ENCODE peak calls at places on chromosome 13, in four cellular contexts. V is fibroblast of mammary gland, U is mucosa of descending colon, W is heart left ventricle. B is an unnamed sample.

GRCh38 chr13:18936104-18936503 is 245.5 kb downstream of the TUBA3C start:
- DNase-seq in U (no peak), W (no peak), V (no peak), B (no peak)

GRCh38 chr13:89465366-89465765 is 1794.2 kb downstream of the SLITRK5 start:
- DNase-seq in V (peak), W (no peak), U (no peak), B (no peak)

GRCh38 chr13:40389081-40389641 is 277.3 kb downstream of the FOXO1 start:
- DNase-seq in W (no peak), V (no peak), U (no peak), B (no peak)

GRCh38 chr13:106230450-106230849 is 305.0 kb downstream of the EFNB2 start:
- DNase-seq in V (peak), U (no peak), W (no peak), B (no peak)

GRCh38 chr13:113846639-113847318 is 17.1 kb downstream of the GAS6 start:
- DNase-seq in W (no peak), V (no peak), U (no peak), B (peak)

GRCh38 chr13:41614671-41615519 is 157.5 kb downstream of the RGCC start:
- DNase-seq in V (peak), U (no peak), W (no peak), B (no peak)

GRCh38 chr13:52711277-52711676 is 28.3 kb downstream of the CNMD start:
- DNase-seq in W (no peak), V (no peak), U (no peak), B (no peak)

GRCh38 chr13:43297967-43298366 is 274.6 kb downstream of the DNAJC15 start:
- DNase-seq in W (no peak), U (no peak), V (no peak), B (no peak)

GRCh38 chr13:73096173-73097117 is 37.6 kb downstream of the KLF5 start:
- DNase-seq in U (no peak), W (no peak), V (peak), B (no peak)

GRCh38 chr13:70189981-70190380 is 81.7 kb upstream of the KLHL1 start:
- DNase-seq in W (no peak), V (no peak), U (no peak), B (no peak)

GRCh38 chr13:94609196-94609595 is 7.5 kb downstream of the GPR180 start:
- DNase-seq in W (no peak), U (no peak), V (no peak), B (no peak)

GRCh38 chr13:111415765-111416164 is 95.3 kb downstream of the TEX29 start:
- DNase-seq in U (no peak), V (no peak), W (no peak), B (no peak)

GRCh38 chr13:73876323-73876722 is 257.9 kb downstream of the KLF12 start:
- DNase-seq in W (peak), V (peak), U (no peak), B (no peak)

GRCh38 chr13:39931505-39931904 is 276.0 kb downstream of the COG6 start:
- DNase-seq in W (no peak), V (no peak), U (no peak), B (no peak)

GRCh38 chr13:71828564-71828963 is 38.4 kb downstream of the DACH1 start:
- DNase-seq in W (no peak), V (no peak), U (no peak), B (no peak)

GRCh38 chr13:113820813-113821651 is 42.8 kb downstream of the GAS6 start:
- DNase-seq in V (peak), U (peak), W (peak), B (peak)

GRCh38 chr13:28000567-28000966 is 12.1 kb upstream of the URAD start:
- DNase-seq in V (no peak), W (no peak), U (no peak), B (no peak)

GRCh38 chr13:36872621-36873020 is 47.4 kb downstream of the SMAD9 start:
- DNase-seq in U (peak), V (no peak), W (peak), B (no peak)

GRCh38 chr13:36880961-36881360 is 39.1 kb downstream of the SMAD9 start:
- DNase-seq in W (no peak), U (no peak), V (peak), B (no peak)

GRCh38 chr13:87696458-87696857 is 25.3 kb downstream of the SLITRK5 start:
- DNase-seq in W (no peak), U (no peak), V (no peak), B (no peak)

GRCh38 chr13:76663941-76664340 is 222.3 kb downstream of the KCTD12 start:
- DNase-seq in U (no peak), W (no peak), V (peak), B (no peak)

GRCh38 chr13:98143601-98144500 is 957 bp downstream of the FARP1 start:
- DNase-seq in V (peak), W (peak), U (peak), B (peak)
- H3K4me3 ChIP-seq in V (peak), W (peak), U (peak), B (peak)

DNA sequence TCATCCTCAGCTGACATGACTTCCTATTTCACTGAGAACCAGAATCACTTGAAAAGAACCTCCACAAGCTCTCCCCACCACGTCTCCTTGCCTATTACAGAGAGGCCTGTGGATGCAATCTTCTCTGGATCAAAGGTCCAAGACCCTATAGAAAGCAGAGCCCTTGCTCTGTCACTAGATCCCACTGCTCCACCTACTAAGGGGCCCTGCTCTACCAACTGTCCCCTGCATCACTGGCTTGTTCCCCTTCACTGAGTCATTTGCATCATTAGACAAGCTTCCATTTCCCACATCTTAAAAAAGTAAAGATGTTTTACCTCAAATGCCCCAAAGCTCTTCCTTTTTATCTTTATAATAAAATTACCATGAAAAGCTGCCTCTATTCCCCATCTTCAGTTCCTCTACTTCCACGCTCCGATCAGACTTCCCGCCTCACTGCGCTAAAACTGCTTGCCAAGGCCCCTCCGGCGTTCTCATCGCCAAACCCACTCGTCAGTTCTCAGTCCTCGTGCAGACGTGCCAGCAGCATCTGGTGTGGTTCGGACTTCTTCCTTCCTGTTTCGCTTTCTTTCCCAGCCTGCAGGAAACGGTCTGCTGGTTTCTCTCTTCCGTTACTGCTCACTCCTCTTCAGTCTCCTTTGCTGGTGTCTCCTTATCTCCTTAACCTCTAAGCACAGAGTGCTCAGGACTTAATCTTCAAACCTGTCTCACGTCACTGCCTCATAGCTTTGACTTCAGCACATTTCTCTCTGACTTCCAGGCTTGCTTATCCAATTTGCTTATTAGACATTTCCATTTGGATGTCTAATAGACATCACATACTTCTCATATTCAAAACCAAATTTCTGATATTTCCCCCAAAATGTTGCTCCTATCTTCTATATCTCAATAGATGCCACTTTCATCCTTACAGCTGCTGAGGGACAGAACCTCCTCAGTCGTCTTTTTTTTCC is 40.5 kb downstream of the RCBTB2 start:
- DNase-seq in U (peak), V (peak), W (peak), B (peak)
- H3K4me3 ChIP-seq in U (no peak), V (no peak), W (peak), B (no peak)

GRCh38 chr13:78607409-78608253 is 4.3 kb upstream of the POU4F1 start:
- DNase-seq in W (no peak), U (no peak), V (no peak), B (no peak)
- H3K4me3 ChIP-seq in W (peak), U (no peak), V (no peak), B (no peak)

GRCh38 chr13:97880298-97880675 is 73.2 kb upstream of the IPO5 start:
- DNase-seq in U (no peak), V (no peak), W (no peak), B (no peak)
- H3K4me3 ChIP-seq in U (no peak), V (no peak), W (no peak), B (no peak)

GRCh38 chr13:30404207-30404606 is 18.1 kb upstream of the UBE2L5 start:
- DNase-seq in U (no peak), W (no peak), V (peak), B (no peak)
- H3K4me3 ChIP-seq in U (no peak), W (no peak), V (no peak), B (no peak)

GRCh38 chr13:77990973-77991372 is 72.3 kb upstream of the EDNRB start:
- DNase-seq in V (no peak), U (no peak), W (peak), B (no peak)
- H3K4me3 ChIP-seq in V (no peak), U (no peak), W (no peak), B (no peak)

DNA sequence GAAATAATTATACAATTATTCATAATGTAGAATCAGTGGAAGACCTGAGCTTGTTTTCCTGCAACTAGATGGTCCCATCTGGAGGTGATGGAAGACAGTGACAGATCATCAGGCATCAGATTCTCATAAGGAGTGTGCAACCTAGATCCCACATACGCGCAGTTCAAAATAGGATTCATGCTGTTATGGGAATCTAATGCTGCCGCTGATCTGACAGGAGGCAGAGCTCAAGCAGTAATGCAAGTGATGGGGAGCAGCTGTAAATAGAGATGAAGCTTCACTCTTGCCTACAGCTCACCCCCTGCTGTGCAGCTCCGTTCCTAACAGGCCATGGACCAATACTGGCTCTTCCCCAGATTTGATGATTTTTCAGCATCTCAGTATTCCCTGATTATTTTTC is 208.4 kb upstream of the RXFP2 start:
- DNase-seq in W (no peak), U (no peak), V (no peak), B (no peak)
- H3K4me3 ChIP-seq in W (no peak), U (no peak), V (no peak), B (no peak)

GRCh38 chr13:49635599-49636433 is 7.5 kb downstream of the ARL11 start:
- DNase-seq in W (peak), V (peak), U (peak), B (no peak)
- H3K4me3 ChIP-seq in W (peak), V (peak), U (no peak), B (no peak)

GRCh38 chr13:31161583-31162150 is at the start of gene HSPH1:
- DNase-seq in V (peak), U (peak), W (peak), B (peak)

GRCh38 chr13:31162151-31163008 is 676 bp upstream of the HSPH1 start:
- DNase-seq in W (peak), U (peak), V (peak), B (peak)

GRCh38 chr13:31160857-31161582 is 684 bp downstream of the HSPH1 start:
- DNase-seq in W (peak), V (peak), U (peak), B (peak)

GRCh38 chr13:31154939-31155338 is 6.8 kb downstream of the HSPH1 start:
- DNase-seq in U (no peak), V (no peak), W (no peak), B (no peak)

GRCh38 chr13:31159306-31159705 is 2.4 kb downstream of the HSPH1 start:
- DNase-seq in V (peak), W (no peak), U (no peak), B (no peak)
- H3K4me3 ChIP-seq in V (peak), W (no peak), U (no peak), B (no peak)

GRCh38 chr13:50209646-50210045 is 194.4 kb downstream of the KCNRG start:
- DNase-seq in W (no peak), U (no peak), V (peak), B (no peak)
- H3K4me3 ChIP-seq in W (no peak), U (no peak), V (no peak), B (no peak)